ENCODE peak calls at places on chromosomes 11 and 22, in nine cellular contexts. One of them, this sample, is unnamed.

GRCh38 chr11:77823775-77824174 is 2.8 kb downstream of the AAMDC start:
- DNase-seq in transverse colon: no peak
- DNase-seq in spleen: no peak
- DNase-seq in sigmoid colon: no peak
- DNase-seq in esophagus muscularis mucosa: no peak
- DNase-seq in vagina: no peak
- DNase-seq in HCT116: no peak
- DNase-seq in GM12878: no peak
- DNase-seq in K562: no peak
- DNase-seq in this sample: no peak

GRCh38 chr11:27600656-27601055 is 94.1 kb upstream of the LIN7C start:
- DNase-seq in transverse colon: no peak
- DNase-seq in spleen: no peak
- DNase-seq in sigmoid colon: no peak
- DNase-seq in esophagus muscularis mucosa: no peak
- DNase-seq in vagina: no peak
- DNase-seq in HCT116: no peak
- DNase-seq in GM12878: no peak
- DNase-seq in K562: no peak
- DNase-seq in this sample: no peak

GRCh38 chr11:79371724-79372123 is 69.1 kb downstream of the TENM4 start:
- DNase-seq in transverse colon: no peak
- DNase-seq in spleen: no peak
- DNase-seq in sigmoid colon: no peak
- DNase-seq in esophagus muscularis mucosa: no peak
- DNase-seq in vagina: no peak
- DNase-seq in HCT116: no peak
- DNase-seq in GM12878: no peak
- DNase-seq in K562: no peak
- DNase-seq in this sample: no peak

GRCh38 chr11:96035031-96035743 is 111.3 kb upstream of the MTMR2 start:
- DNase-seq in transverse colon: no peak
- DNase-seq in spleen: no peak
- DNase-seq in sigmoid colon: no peak
- DNase-seq in esophagus muscularis mucosa: no peak
- DNase-seq in vagina: no peak
- DNase-seq in HCT116: no peak
- DNase-seq in GM12878: no peak
- DNase-seq in K562: no peak
- DNase-seq in this sample: no peak

GRCh38 chr11:114061053-114062049 is 1.8 kb downstream of the ZBTB16 start:
- DNase-seq in transverse colon: no peak
- DNase-seq in spleen: peak; percentile 82
- DNase-seq in sigmoid colon: peak; percentile 87
- DNase-seq in esophagus muscularis mucosa: no peak
- DNase-seq in vagina: no peak
- DNase-seq in HCT116: no peak
- DNase-seq in GM12878: no peak
- DNase-seq in K562: peak; percentile 33
- DNase-seq in this sample: peak; percentile 48

GRCh38 chr11:19101803-19102520 is 15.0 kb upstream of the ZDHHC13 start:
- DNase-seq in transverse colon: no peak
- DNase-seq in spleen: no peak
- DNase-seq in sigmoid colon: no peak
- DNase-seq in esophagus muscularis mucosa: no peak
- DNase-seq in vagina: no peak
- DNase-seq in HCT116: no peak
- DNase-seq in GM12878: no peak
- DNase-seq in K562: no peak
- DNase-seq in this sample: no peak

GRCh38 chr11:5228124-5228523 is 1.3 kb upstream of the HBB start:
- DNase-seq in transverse colon: no peak
- DNase-seq in spleen: no peak
- DNase-seq in sigmoid colon: no peak
- DNase-seq in esophagus muscularis mucosa: no peak
- DNase-seq in vagina: no peak
- DNase-seq in HCT116: no peak
- DNase-seq in GM12878: no peak
- DNase-seq in K562: no peak
- DNase-seq in this sample: no peak

GRCh38 chr11:127275771-127276170 is 275.2 kb upstream of the KIRREL3 start:
- DNase-seq in transverse colon: no peak
- DNase-seq in spleen: no peak
- DNase-seq in sigmoid colon: no peak
- DNase-seq in esophagus muscularis mucosa: no peak
- DNase-seq in vagina: no peak
- DNase-seq in HCT116: no peak
- DNase-seq in GM12878: no peak
- DNase-seq in K562: no peak
- DNase-seq in this sample: no peak

GRCh38 chr22:36552300-36552699 is 23.3 kb upstream of the EIF3D start:
- DNase-seq in transverse colon: no peak
- DNase-seq in spleen: no peak
- DNase-seq in sigmoid colon: no peak
- DNase-seq in esophagus muscularis mucosa: no peak
- DNase-seq in vagina: no peak
- DNase-seq in HCT116: no peak
- DNase-seq in GM12878: peak; percentile 25
- DNase-seq in K562: no peak
- DNase-seq in this sample: no peak

DNA sequence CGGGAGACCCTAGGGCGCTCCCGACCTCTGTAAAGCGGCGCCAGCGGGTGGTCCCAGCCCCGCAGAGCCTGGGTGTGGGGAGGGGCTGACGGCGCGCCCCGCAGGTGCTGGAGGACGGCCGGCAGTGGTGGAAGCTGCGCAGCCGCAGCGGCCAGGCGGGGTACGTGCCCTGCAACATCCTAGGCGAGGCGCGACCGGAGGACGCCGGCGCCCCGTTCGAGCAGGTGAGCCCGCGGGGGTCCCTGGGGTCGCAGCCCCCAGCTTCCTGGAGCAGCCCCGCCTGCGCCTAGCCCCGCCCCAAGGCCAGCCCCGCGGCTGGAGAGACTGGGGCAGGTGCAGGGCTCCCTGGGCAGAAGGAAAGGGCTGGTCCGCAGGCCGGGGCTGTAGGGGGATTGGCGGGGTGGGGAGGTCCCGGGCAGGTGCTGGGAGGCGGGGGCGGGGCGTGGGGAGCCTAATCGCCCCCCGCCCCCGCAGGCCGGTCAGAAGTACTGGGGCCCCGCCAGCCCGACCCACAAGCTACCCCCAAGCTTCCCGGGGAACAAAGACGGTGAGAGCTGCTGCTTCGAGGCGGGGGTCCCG is 19.7 kb downstream of the EPS8L2 start:
- DNase-seq in transverse colon: no peak
- DNase-seq in spleen: peak; percentile 81
- DNase-seq in sigmoid colon: no peak
- DNase-seq in esophagus muscularis mucosa: no peak
- DNase-seq in vagina: no peak
- DNase-seq in HCT116: no peak
- DNase-seq in GM12878: no peak
- DNase-seq in K562: peak; percentile 59
- DNase-seq in this sample: no peak
- TF ChIP-seq POLR2AphosphoS5 in transverse colon: no peak
- TF ChIP-seq POLR2AphosphoS5 in spleen: no peak
- TF ChIP-seq POLR2AphosphoS5 in sigmoid colon: no peak
- TF ChIP-seq POLR2AphosphoS5 in esophagus muscularis mucosa: no peak
- TF ChIP-seq POLR2AphosphoS5 in vagina: no peak
- TF ChIP-seq POLR2AphosphoS5 in HCT116: no peak
- TF ChIP-seq POLR2AphosphoS5 in GM12878: no peak
- TF ChIP-seq POLR2AphosphoS5 in K562: no peak
- TF ChIP-seq POLR2AphosphoS5 in this sample: no peak

GRCh38 chr11:26247340-26247739 is 84.6 kb upstream of the ANO3 start:
- DNase-seq in transverse colon: no peak
- DNase-seq in spleen: no peak
- DNase-seq in sigmoid colon: no peak
- DNase-seq in esophagus muscularis mucosa: no peak
- DNase-seq in vagina: no peak
- DNase-seq in HCT116: no peak
- DNase-seq in GM12878: no peak
- DNase-seq in K562: no peak
- DNase-seq in this sample: no peak

GRCh38 chr11:26244207-26244606 is 87.7 kb upstream of the ANO3 start:
- DNase-seq in transverse colon: no peak
- DNase-seq in spleen: no peak
- DNase-seq in sigmoid colon: no peak
- DNase-seq in esophagus muscularis mucosa: no peak
- DNase-seq in vagina: no peak
- DNase-seq in HCT116: no peak
- DNase-seq in GM12878: no peak
- DNase-seq in K562: no peak
- DNase-seq in this sample: no peak

GRCh38 chr11:26245046-26245445 is 86.9 kb upstream of the ANO3 start:
- DNase-seq in transverse colon: no peak
- DNase-seq in spleen: no peak
- DNase-seq in sigmoid colon: no peak
- DNase-seq in esophagus muscularis mucosa: no peak
- DNase-seq in vagina: no peak
- DNase-seq in HCT116: no peak
- DNase-seq in GM12878: no peak
- DNase-seq in K562: no peak
- DNase-seq in this sample: no peak

GRCh38 chr11:26243426-26243825 is 88.5 kb upstream of the ANO3 start:
- DNase-seq in transverse colon: no peak
- DNase-seq in spleen: no peak
- DNase-seq in sigmoid colon: no peak
- DNase-seq in esophagus muscularis mucosa: no peak
- DNase-seq in vagina: no peak
- DNase-seq in HCT116: no peak
- DNase-seq in GM12878: no peak
- DNase-seq in K562: no peak
- DNase-seq in this sample: no peak

DNA sequence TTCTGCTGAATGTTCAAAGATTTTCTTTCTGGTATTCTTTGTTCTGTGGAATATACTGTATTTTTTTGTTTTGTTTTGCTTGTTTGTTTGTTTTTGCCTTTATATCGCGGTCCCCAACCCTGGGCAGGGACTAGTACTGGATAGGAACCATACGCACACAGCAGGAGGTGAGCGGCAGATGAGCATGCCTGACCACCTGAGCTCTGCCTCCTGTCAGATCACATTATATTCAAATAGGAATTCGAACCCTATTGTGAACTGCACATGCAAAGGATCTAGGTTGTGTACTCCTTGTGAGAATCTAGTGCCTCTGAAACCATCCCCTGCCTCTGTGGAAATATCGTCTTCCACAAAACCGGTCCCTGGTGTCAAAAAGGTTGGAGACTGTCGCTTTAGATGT is 83.3 kb upstream of the ANO3 start:
- DNase-seq in transverse colon: no peak
- DNase-seq in spleen: no peak
- DNase-seq in sigmoid colon: no peak
- DNase-seq in esophagus muscularis mucosa: no peak
- DNase-seq in vagina: no peak
- DNase-seq in HCT116: no peak
- DNase-seq in GM12878: no peak
- DNase-seq in K562: no peak
- DNase-seq in this sample: no peak
- TF ChIP-seq POLR2A in transverse colon: no peak
- TF ChIP-seq POLR2A in spleen: no peak
- TF ChIP-seq POLR2A in sigmoid colon: no peak
- TF ChIP-seq POLR2A in esophagus muscularis mucosa: no peak
- TF ChIP-seq POLR2A in vagina: no peak
- TF ChIP-seq POLR2A in HCT116: no peak
- TF ChIP-seq POLR2A in GM12878: no peak
- TF ChIP-seq POLR2A in K562: no peak
- TF ChIP-seq POLR2A in this sample: no peak

GRCh38 chr22:48658246-48658645 is 1169.4 kb downstream of the BRD1 start:
- DNase-seq in transverse colon: no peak
- DNase-seq in spleen: no peak
- DNase-seq in sigmoid colon: no peak
- DNase-seq in esophagus muscularis mucosa: no peak
- DNase-seq in vagina: no peak
- DNase-seq in HCT116: no peak
- DNase-seq in GM12878: no peak
- DNase-seq in K562: no peak
- DNase-seq in this sample: no peak
- H3K9me3 ChIP-seq in transverse colon: no peaks in the 10 kb centered on the region
- H3K9me3 ChIP-seq in spleen: peaks cover 15% of the 10 kb centered on the region
- H3K9me3 ChIP-seq in sigmoid colon: peaks cover 1% of the 10 kb centered on the region
- H3K9me3 ChIP-seq in esophagus muscularis mucosa: peaks cover 9% of the 10 kb centered on the region
- H3K9me3 ChIP-seq in vagina: no peaks in the 10 kb centered on the region
- H3K9me3 ChIP-seq in HCT116: no peaks in the 10 kb centered on the region
- H3K9me3 ChIP-seq in GM12878: peaks cover 2% of the 10 kb centered on the region
- H3K9me3 ChIP-seq in K562: no peaks in the 10 kb centered on the region
- H3K9me3 ChIP-seq in this sample: peaks cover 3% of the 10 kb centered on the region

DNA sequence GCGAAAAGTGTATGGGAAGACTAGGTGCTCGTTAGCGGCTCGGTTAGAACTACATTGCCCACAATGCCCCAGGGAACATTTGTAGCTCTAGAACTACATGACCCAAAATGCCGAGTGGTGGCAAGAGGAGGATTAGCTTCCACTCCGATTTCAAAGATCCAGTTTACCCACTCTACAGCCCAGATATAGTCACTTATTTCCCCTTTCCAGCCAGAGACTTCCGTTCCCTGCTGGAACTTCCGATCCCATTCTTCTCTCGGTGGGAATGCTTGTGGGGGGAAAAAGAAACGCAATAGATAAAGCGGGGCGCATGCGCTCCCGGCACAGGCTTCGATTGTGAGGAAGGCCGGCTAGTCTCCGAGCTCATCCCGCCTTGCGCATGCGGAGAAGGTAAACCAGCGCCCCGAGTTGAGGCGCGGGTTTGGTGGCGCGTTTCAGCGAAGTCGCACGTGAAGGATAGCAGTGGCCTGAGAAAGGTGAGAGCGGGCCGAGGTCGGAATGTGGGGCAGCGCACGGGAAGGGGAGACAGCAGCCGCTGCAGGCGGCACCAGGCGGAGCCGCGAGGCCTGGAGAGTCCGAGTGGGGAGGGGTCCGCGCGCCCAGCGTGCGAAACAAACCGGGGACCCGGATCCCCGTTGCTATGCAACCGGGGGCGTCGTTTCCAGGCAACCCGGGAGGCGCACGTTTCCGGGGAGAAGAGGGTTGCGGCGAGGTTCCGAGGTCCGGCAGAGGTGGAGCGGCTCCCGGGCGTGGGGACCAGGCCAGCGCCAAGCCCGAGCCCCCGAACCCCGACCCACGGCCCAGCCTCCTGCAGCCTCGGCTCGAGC is at the start of gene TMEM109:
- DNase-seq in transverse colon: peak; percentile 90
- DNase-seq in spleen: peak; percentile 96
- DNase-seq in sigmoid colon: peak; percentile 94
- DNase-seq in esophagus muscularis mucosa: peak; percentile 96
- DNase-seq in vagina: no peak
- DNase-seq in HCT116: peak; percentile 73
- DNase-seq in GM12878: peak; percentile 86
- DNase-seq in K562: peak; percentile 93
- DNase-seq in this sample: peak; percentile 90
- TF ChIP-seq POLR2AphosphoS5 in transverse colon: peak; percentile 65
- TF ChIP-seq POLR2AphosphoS5 in spleen: peak; percentile 84
- TF ChIP-seq POLR2AphosphoS5 in sigmoid colon: peak; percentile 83
- TF ChIP-seq POLR2AphosphoS5 in esophagus muscularis mucosa: peak; percentile 84
- TF ChIP-seq POLR2AphosphoS5 in vagina: peak; percentile 93
- TF ChIP-seq POLR2AphosphoS5 in HCT116: no peak
- TF ChIP-seq POLR2AphosphoS5 in GM12878: no peak
- TF ChIP-seq POLR2AphosphoS5 in K562: peak; percentile 33
- TF ChIP-seq POLR2AphosphoS5 in this sample: peak; percentile 78